ENCODE peak calls at places on chromosomes 12 and 14, in five cellular contexts. E, F, J, P and O are unnamed samples.

GRCh38 chr12:110431957-110432587 is 18.1 kb downstream of the ARPC3 start:
- DNase-seq in E (no peak), F (no peak), J (no peak), P (no peak), O (no peak)

GRCh38 chr14:35338731-35339405 is 46.7 kb downstream of the PSMA6 start:
- DNase-seq in E (no peak), F (no peak), J (no peak), P (no peak), O (no peak)

GRCh38 chr12:118061876-118062791 is 1.2 kb upstream of the WSB2 start:
- DNase-seq in E (peak), F (peak), J (no peak), P (no peak), O (peak)

GRCh38 chr12:88208661-88209060 is 66.6 kb downstream of the TMTC3 start:
- DNase-seq in E (no peak), F (no peak), J (no peak), P (no peak), O (no peak)

GRCh38 chr12:57517187-57517586 is 3.1 kb downstream of the DDIT3 start:
- DNase-seq in E (peak), F (peak), J (no peak), P (no peak), O (peak)

GRCh38 chr12:49518914-49519573 is 19.8 kb upstream of the KCNH3 start:
- DNase-seq in E (peak), F (peak), J (no peak), P (no peak), O (no peak)

GRCh38 chr14:105072892-105073719 is 7.9 kb upstream of the GPR132 start:
- DNase-seq in E (no peak), F (no peak), J (no peak), P (no peak), O (no peak)

GRCh38 chr14:54226103-54226502 is 170.7 kb upstream of the CDKN3 start:
- DNase-seq in E (no peak), F (no peak), J (no peak), P (no peak), O (peak)

GRCh38 chr14:99755068-99755405 is 38.2 kb upstream of the EML1 start:
- DNase-seq in E (no peak), F (no peak), J (no peak), P (no peak), O (no peak)

GRCh38 chr14:55749946-55750345 is 169.9 kb downstream of the KTN1 start:
- DNase-seq in E (no peak), F (no peak), J (no peak), P (no peak), O (no peak)

GRCh38 chr12:91017043-91017442 is 12.3 kb upstream of the EPYC start:
- DNase-seq in E (no peak), F (no peak), J (no peak), P (no peak), O (no peak)

GRCh38 chr14:72783741-72784140 is 110.2 kb downstream of the DPF3 start:
- DNase-seq in E (no peak), F (no peak), J (no peak), P (no peak), O (no peak)

GRCh38 chr12:90520002-90520734 is 434.8 kb downstream of the CCER1 start:
- DNase-seq in E (no peak), F (no peak), J (no peak), P (no peak), O (no peak)

GRCh38 chr14:102144914-102145313 is 5.2 kb downstream of the WDR20 start:
- DNase-seq in E (no peak), F (no peak), J (no peak), P (no peak), O (no peak)

GRCh38 chr12:22271036-22271435 is 63.5 kb downstream of the ST8SIA1 start:
- DNase-seq in E (peak), F (peak), J (no peak), P (no peak), O (peak)

GRCh38 chr14:100674428-100674827 is 52.3 kb upstream of the DLK1 start:
- DNase-seq in E (no peak), F (no peak), J (no peak), P (no peak), O (no peak)

GRCh38 chr14:39472078-39472477 is 39.8 kb upstream of the FBXO33 start:
- DNase-seq in E (no peak), F (no peak), J (no peak), P (no peak), O (no peak)

GRCh38 chr14:50667491-50668007 is 557 bp downstream of the SAV1 start:
- DNase-seq in E (no peak), F (no peak), J (no peak), P (no peak), O (peak)

GRCh38 chr12:75747572-75747995 is 236.2 kb upstream of the KRR1 start:
- DNase-seq in E (peak), F (peak), J (no peak), P (no peak), O (peak)

GRCh38 chr12:475286-475685 is 15.5 kb downstream of the B4GALNT3 start:
- DNase-seq in E (no peak), F (no peak), J (no peak), P (no peak), O (no peak)

GRCh38 chr12:18824287-18824686 is 86.4 kb downstream of the CAPZA3 start:
- DNase-seq in E (no peak), F (no peak), J (no peak), P (no peak), O (no peak)

GRCh38 chr14:21902561-21903199 is 229.1 kb upstream of the OR4E1 start:
- DNase-seq in E (no peak), F (no peak), J (no peak), P (no peak), O (peak)

GRCh38 chr12:68335462-68335861 is 3.3 kb upstream of the MDM1 start:
- DNase-seq in E (no peak), F (no peak), J (no peak), P (no peak), O (no peak)

GRCh38 chr12:13066459-13066858 is 22.3 kb downstream of the FAM234B start:
- DNase-seq in E (no peak), F (no peak), J (no peak), P (no peak), O (no peak)

GRCh38 chr12:13534645-13535398 is 338.3 kb downstream of the EMP1 start:
- DNase-seq in E (peak), F (peak), J (peak), P (peak), O (peak)

GRCh38 chr12:105580841-105581352 is 250.4 kb downstream of the C12orf75 start:
- DNase-seq in E (no peak), F (no peak), J (peak), P (no peak), O (no peak)

GRCh38 chr14:36524220-36524837 is 4.3 kb upstream of the NKX2-1 start:
- DNase-seq in E (no peak), F (no peak), J (no peak), P (no peak), O (no peak)

GRCh38 chr14:36522972-36523685 is 3.1 kb upstream of the NKX2-1 start:
- DNase-seq in E (no peak), F (no peak), J (no peak), P (no peak), O (no peak)

GRCh38 chr14:36521598-36522345 is 1.7 kb upstream of the NKX2-1 start:
- DNase-seq in E (no peak), F (no peak), J (no peak), P (no peak), O (no peak)

GRCh38 chr14:36520601-36521525 is 831 bp upstream of the NKX2-1 start:
- DNase-seq in E (no peak), F (no peak), J (peak), P (peak), O (peak)

DNA sequence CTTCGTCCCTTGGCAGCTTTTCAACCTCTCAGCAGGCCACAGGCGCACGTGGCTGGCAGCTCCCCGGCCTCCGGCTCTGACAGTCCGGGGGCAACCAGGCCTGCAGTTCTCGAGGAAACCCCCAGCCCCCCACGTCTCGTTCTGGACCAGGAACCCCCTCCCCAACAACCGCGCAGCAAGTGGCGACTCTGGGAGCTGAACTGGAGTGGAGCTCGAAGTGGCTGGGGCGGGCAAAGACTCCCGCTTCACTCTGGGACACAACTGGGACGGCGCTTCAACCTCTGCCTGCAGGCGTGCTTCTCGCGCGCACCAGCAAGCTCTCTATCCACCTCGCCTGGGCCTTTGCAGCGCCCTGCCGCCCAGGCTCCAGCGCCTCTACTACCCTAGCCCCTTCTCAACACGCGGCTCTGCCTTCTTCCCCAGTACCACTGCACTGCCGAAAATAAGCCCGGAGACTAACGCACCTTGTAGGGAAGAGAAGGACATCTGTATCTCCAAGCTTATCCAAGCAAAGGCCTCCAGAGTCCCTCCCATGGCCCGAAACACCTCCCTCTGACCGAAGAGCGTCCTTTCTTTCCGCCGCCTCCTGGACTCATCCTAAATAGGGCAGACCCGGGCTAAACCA is 2.4 kb upstream of the NKX2-1 start:
- DNase-seq in E (no peak), F (no peak), J (no peak), P (no peak), O (no peak)
- TF ChIP-seq EZH2 in E (peak), F (no peak), J (no peak), P (no peak), O (peak)

DNA sequence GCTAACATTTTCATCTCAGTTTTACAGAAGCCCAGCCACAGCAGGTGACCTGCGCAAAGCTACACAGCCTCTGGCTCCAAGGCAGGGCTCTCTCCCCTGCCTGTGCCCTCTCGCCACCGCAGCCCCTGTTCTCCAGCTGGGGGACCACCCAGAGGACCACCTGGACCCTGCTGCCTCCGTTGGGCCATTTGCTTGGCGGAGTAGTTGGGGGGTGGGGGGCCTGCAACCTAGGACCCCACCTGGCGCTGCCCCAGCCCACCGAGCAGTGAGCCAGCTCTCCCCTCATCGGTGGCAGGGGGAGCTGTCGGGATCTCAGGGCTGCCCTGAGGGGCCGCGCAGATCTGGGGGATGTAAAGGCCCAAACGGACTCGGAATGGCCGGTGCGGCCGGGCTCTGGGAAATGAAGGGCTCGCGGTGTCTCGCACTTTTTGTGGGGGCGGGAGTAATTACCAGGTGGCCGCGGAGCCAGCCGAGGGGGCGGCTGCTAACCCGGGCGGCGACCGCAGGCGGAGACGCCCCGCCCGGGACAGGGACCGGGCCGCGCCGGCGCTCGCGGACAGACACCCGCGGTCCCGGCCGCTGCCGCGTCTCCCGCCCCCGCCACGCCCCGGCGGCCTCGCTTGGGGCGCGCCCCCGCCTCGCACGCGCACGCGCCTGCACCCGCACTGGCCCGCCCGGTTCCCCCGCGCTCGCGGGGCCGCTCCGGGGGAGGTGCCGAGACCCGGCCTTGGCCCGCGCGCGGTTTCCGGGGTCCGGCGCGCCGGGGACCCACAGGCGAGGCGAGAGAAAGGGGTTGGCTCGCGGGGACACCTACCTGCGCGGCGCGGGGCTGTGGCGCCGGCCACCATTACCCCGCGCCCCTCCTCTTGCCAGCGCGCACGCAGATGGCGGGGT is 8.6 kb upstream of the GPR68 start:
- DNase-seq in E (no peak), F (no peak), J (no peak), P (no peak), O (no peak)
- TF ChIP-seq EZH2 in E (no peak), F (no peak), J (no peak), P (no peak), O (no peak)

DNA sequence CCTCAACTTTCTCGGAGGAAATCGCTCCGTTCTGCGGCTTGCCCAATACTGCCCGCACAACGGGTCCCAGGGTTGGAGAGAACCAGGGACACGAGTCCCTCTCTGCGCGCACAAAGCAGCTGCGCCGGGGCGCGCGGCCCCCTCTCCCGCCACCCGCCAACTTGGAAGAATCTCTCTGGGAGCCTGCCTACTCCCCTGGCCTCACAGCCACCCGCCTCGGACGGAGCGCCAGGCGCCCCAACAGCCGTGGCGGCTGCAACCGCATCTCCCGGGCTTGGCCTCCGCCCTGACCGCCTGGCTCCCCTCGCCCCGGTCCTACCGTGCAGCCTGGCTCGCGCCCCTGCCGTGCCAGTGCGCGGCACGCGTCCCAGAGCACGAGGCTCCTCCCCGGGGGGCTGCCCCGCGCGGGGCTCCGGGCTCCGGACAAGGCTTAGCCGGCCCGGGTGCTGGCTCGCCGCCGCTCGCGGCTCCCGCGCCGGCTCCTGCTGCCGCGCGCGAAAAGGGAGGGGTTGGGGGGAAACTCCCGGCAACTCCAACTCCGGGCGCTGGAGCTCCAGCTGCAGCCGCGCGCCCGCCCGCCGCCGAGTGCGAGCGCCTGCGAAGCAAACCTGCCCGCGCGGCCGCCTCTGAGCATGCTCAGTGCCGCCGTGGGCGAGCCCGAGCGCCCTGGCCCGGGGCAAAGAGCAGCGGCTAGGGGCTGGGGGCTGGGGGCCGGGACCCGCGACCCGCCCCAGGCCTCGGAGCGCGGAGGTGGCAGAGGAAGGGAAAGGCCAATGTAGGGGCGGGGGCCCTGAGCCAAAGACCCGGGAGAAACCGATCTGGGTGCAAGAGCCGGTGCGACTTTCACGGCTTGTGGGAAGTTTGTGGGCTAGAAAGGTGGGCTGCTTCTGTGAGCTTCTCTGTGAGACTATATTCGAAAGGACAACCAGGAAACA is at the start of gene STXBP6:
- DNase-seq in E (peak), F (peak), J (no peak), P (peak), O (peak)
- TF ChIP-seq EZH2 in E (no peak), F (no peak), J (no peak), P (no peak), O (no peak)

GRCh38 chr12:123966596-123966995 is 6.0 kb downstream of the CCDC92 start:
- DNase-seq in E (peak), F (peak), J (no peak), P (no peak), O (peak)
- TF ChIP-seq EZH2 in E (no peak), F (no peak), J (no peak), P (no peak), O (no peak)

GRCh38 chr12:122875590-122876220 is 20.2 kb downstream of the VPS37B start:
- DNase-seq in E (no peak), F (peak), J (no peak), P (no peak), O (no peak)

GRCh38 chr12:122873540-122873939 is 22.4 kb downstream of the VPS37B start:
- DNase-seq in E (no peak), F (no peak), J (no peak), P (no peak), O (no peak)

GRCh38 chr12:122872815-122873361 is 23.0 kb downstream of the VPS37B start:
- DNase-seq in E (no peak), F (no peak), J (no peak), P (no peak), O (no peak)

GRCh38 chr12:122871851-122872785 is 23.8 kb downstream of the VPS37B start:
- DNase-seq in E (peak), F (peak), J (no peak), P (no peak), O (peak)

DNA sequence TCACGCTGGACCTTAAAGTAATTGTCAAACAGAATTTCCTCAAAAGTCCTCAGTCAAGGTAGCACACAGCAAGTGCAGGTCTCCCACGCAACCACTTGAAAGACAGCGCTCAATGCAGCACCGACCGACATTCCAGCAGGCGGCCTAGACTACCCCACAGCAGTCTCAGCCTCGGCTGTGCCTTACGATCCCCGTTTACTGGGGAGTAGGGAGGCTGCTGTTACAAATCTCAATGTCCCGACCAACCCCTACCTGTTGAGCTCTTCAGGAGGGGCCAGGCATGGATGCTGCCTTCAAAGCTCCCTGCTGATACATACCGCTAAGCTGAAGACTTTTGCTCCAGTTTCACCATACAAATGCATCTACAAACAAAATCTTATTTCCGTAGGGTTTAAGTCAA is 21.8 kb downstream of the VPS37B start:
- DNase-seq in E (no peak), F (no peak), J (no peak), P (no peak), O (no peak)
- TF ChIP-seq EZH2 in E (no peak), F (no peak), J (no peak), P (no peak), O (no peak)

GRCh38 chr12:52319097-52319496 is 2.1 kb downstream of the KRT83 start:
- DNase-seq in E (no peak), F (no peak), J (no peak), P (no peak), O (no peak)

GRCh38 chr12:52320784-52321400 is at the start of gene KRT83:
- DNase-seq in E (no peak), F (no peak), J (no peak), P (no peak), O (no peak)

GRCh38 chr12:52323416-52324067 is 2.3 kb upstream of the KRT83 start:
- DNase-seq in E (no peak), F (no peak), J (no peak), P (no peak), O (no peak)

GRCh38 chr12:52323001-52323400 is 1.8 kb upstream of the KRT83 start:
- DNase-seq in E (no peak), F (no peak), J (no peak), P (no peak), O (no peak)

GRCh38 chr12:52321433-52321832 is 235 bp upstream of the KRT83 start:
- DNase-seq in E (no peak), F (no peak), J (no peak), P (no peak), O (no peak)
- TF ChIP-seq EZH2 in E (no peak), F (no peak), J (no peak), P (no peak), O (no peak)

GRCh38 chr12:54683388-54683787 is 35.2 kb upstream of the DCD start:
- DNase-seq in E (no peak), F (no peak), J (no peak), P (no peak), O (no peak)

GRCh38 chr12:54682674-54683073 is 34.5 kb upstream of the DCD start:
- DNase-seq in E (no peak), F (no peak), J (no peak), P (no peak), O (no peak)

GRCh38 chr12:54678131-54678530 is 30.0 kb upstream of the DCD start:
- DNase-seq in E (no peak), F (no peak), J (no peak), P (no peak), O (no peak)

GRCh38 chr12:54684636-54685630 is 36.8 kb upstream of the DCD start:
- DNase-seq in E (no peak), F (no peak), J (no peak), P (no peak), O (no peak)

DNA sequence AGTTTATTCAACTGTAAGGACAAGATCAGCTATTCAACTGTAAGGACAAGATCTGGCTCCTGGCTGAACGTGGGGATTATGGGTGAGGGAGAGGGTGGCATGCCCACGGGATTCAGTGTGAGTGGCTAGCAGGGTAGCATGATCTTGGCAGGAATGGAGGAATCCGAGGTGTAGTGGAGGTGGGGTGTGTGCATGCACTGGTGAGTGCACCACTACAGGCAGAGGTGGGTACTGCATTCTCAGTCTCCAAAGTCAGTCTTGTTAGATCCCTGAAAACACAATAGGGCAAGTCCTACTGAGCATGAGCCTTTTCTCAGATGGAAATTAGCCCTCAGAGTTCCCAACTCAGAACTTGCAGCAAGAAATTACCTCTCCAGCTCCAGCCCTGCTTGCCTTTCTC is 32.2 kb upstream of the DCD start:
- DNase-seq in E (no peak), F (no peak), J (peak), P (peak), O (peak)
- TF ChIP-seq EZH2 in E (no peak), F (no peak), J (no peak), P (no peak), O (no peak)

GRCh38 chr14:60514378-60515243 is 5.7 kb downstream of the SIX6 start:
- DNase-seq in E (peak), F (peak), J (no peak), P (peak), O (no peak)
- TF ChIP-seq EZH2 in E (peak), F (peak), J (no peak), P (peak), O (peak)